ENCODE peak calls at places on chromosomes 16 and 17, in four cellular contexts. H is GM10248, T is HS-5, L is AG04450. X is an unnamed sample.

GRCh38 chr16:69417537-69418199 is 6.8 kb upstream of the CYB5B start:
- DNase-seq in H (no peak), T (no peak), L (no peak), X (peak; percentile 49)

GRCh38 chr17:43673516-43674323 is 12.0 kb upstream of the MEOX1 start:
- DNase-seq in H (peak; percentile 70), T (peak; percentile 40), L (no peak), X (no peak)

GRCh38 chr17:59666235-59666634 is 41.0 kb downstream of the PTRH2 start:
- DNase-seq in H (no peak), T (no peak), L (no peak), X (no peak)

GRCh38 chr17:83176272-83176955 is 97.0 kb downstream of the METRNL start:
- DNase-seq in H (no peak), T (no peak), L (no peak), X (no peak)

GRCh38 chr17:35972535-35972934 is 8.8 kb downstream of the CCL16 start:
- DNase-seq in H (no peak), T (no peak), L (no peak), X (no peak)

GRCh38 chr17:67608691-67609090 is 109.0 kb upstream of the NOL11 start:
- DNase-seq in H (no peak), T (peak; percentile 35), L (peak; percentile 42), X (no peak)

GRCh38 chr16:73057369-73058210 is 9.7 kb upstream of the ZFHX3 start:
- DNase-seq in H (peak; percentile 57), T (no peak), L (no peak), X (no peak)

GRCh38 chr16:54135361-54136275 is 151.0 kb downstream of the IRX3 start:
- DNase-seq in H (no peak), T (peak; percentile 64), L (no peak), X (peak; percentile 14)

GRCh38 chr17:16935786-16936185 is 36.1 kb downstream of the TNFRSF13B start:
- DNase-seq in H (no peak), T (no peak), L (no peak), X (no peak)

GRCh38 chr16:55052335-55053070 is 121.8 kb downstream of the IRX5 start:
- DNase-seq in H (no peak), T (no peak), L (no peak), X (no peak)

GRCh38 chr17:72870437-72870985 is 222.0 kb downstream of the SLC39A11 start:
- DNase-seq in H (no peak), T (no peak), L (no peak), X (no peak)

GRCh38 chr17:45172541-45173286 is 11.0 kb downstream of the HEXIM2 start:
- DNase-seq in H (peak; percentile 56), T (no peak), L (no peak), X (peak; percentile 90)

GRCh38 chr17:67636841-67637240 is 80.9 kb upstream of the NOL11 start:
- DNase-seq in H (no peak), T (no peak), L (no peak), X (peak; percentile 58)

GRCh38 chr17:34578016-34578415 is 1.4 kb upstream of the TMEM132E start:
- DNase-seq in H (no peak), T (no peak), L (no peak), X (no peak)

GRCh38 chr17:70369296-70369855 is 200.0 kb downstream of the KCNJ2 start:
- DNase-seq in H (no peak), T (no peak), L (no peak), X (peak; percentile 16)

GRCh38 chr17:79786930-79787643 is 9.1 kb downstream of the CBX2 start:
- DNase-seq in H (no peak), T (no peak), L (no peak), X (no peak)

GRCh38 chr17:78997881-78998280 is 11.7 kb downstream of the CANT1 start:
- DNase-seq in H (no peak), T (no peak), L (no peak), X (no peak)

GRCh38 chr16:53779186-53779585 is 75.2 kb downstream of the FTO start:
- DNase-seq in H (no peak), T (no peak), L (no peak), X (no peak)

GRCh38 chr17:77889866-77890760 is 68.4 kb upstream of the TNRC6C start:
- DNase-seq in H (no peak), T (no peak), L (no peak), X (no peak)

GRCh38 chr16:3654249-3654991 is at the start of gene DNASE1:
- DNase-seq in H (peak; percentile 84), T (peak; percentile 8), L (no peak), X (peak; percentile 19)

GRCh38 chr16:47258874-47259461 is 115.2 kb upstream of the NETO2 start:
- DNase-seq in H (peak; percentile 29), T (no peak), L (peak; percentile 2), X (no peak)

GRCh38 chr17:7477392-7478275 is 1.8 kb downstream of the ZBTB4 start:
- DNase-seq in H (no peak), T (no peak), L (peak; percentile 85), X (no peak)

GRCh38 chr17:8359769-8360168 is 16.7 kb downstream of the KRABD2 start:
- DNase-seq in H (no peak), T (peak; percentile 80), L (peak; percentile 81), X (peak; percentile 76)

GRCh38 chr17:71494045-71494444 is 626.8 kb upstream of the SOX9 start:
- DNase-seq in H (no peak), T (no peak), L (no peak), X (peak; percentile 18)

GRCh38 chr17:8629371-8630226 is 926 bp downstream of the MYH10 start:
- DNase-seq in H (peak; percentile 28), T (no peak), L (no peak), X (no peak)

GRCh38 chr16:66898207-66898606 is 17.9 kb downstream of the PDP2 start:
- DNase-seq in H (no peak), T (no peak), L (no peak), X (peak; percentile 42)

GRCh38 chr17:28407130-28407973 is 1.3 kb upstream of the SLC46A1 start:
- DNase-seq in H (no peak), T (no peak), L (no peak), X (no peak)

GRCh38 chr16:4655801-4656200 is 31.2 kb downstream of the MGRN1 start:
- DNase-seq in H (no peak), T (no peak), L (no peak), X (no peak)

GRCh38 chr17:50661348-50661747 is 26.7 kb downstream of the ABCC3 start:
- DNase-seq in H (no peak), T (no peak), L (no peak), X (no peak)